ENCODE peak calls at places on chromosomes 4 and X, in seven cellular contexts. J, T, W, N, H, K and F are unnamed samples.

GRCh38 chrX:121876316-121876715 is 828.9 kb downstream of the GLUD2 start:
- DNase-seq in J (peak), T (peak), W (no peak), N (no peak), H (no peak), K (no peak), F (no peak)

GRCh38 chr4:150337709-150338108 is 244.2 kb upstream of the MAB21L2 start:
- DNase-seq in J (peak), T (no peak), W (no peak), N (no peak), H (peak), K (no peak), F (no peak)

GRCh38 chr4:147492301-147492700 is 11.4 kb downstream of the EDNRA start:
- DNase-seq in J (no peak), T (no peak), W (no peak), N (no peak), H (no peak), K (no peak), F (no peak)

GRCh38 chr4:107838763-107839162 is 14.0 kb downstream of the SGMS2 start:
- DNase-seq in J (peak), T (peak), W (no peak), N (no peak), H (no peak), K (no peak), F (no peak)

GRCh38 chr4:113336556-113336955 is 287.1 kb downstream of the ANK2 start:
- DNase-seq in J (no peak), T (peak), W (no peak), N (no peak), H (no peak), K (no peak), F (no peak)

GRCh38 chr4:1383728-1384591 is 22.3 kb downstream of the NKX1-1 start:
- DNase-seq in J (no peak), T (no peak), W (no peak), N (no peak), H (no peak), K (no peak), F (no peak)

GRCh38 chr4:93103042-93103441 is 725.5 kb upstream of the ATOH1 start:
- DNase-seq in J (no peak), T (no peak), W (no peak), N (no peak), H (no peak), K (no peak), F (no peak)

GRCh38 chr4:126630171-126630570 is 1002.6 kb upstream of the INTU start:
- DNase-seq in J (peak), T (peak), W (no peak), N (no peak), H (no peak), K (no peak), F (no peak)

GRCh38 chrX:107624893-107625292 is 3.4 kb upstream of the PRPS1 start:
- DNase-seq in J (no peak), T (no peak), W (no peak), N (no peak), H (no peak), K (no peak), F (no peak)

DNA sequence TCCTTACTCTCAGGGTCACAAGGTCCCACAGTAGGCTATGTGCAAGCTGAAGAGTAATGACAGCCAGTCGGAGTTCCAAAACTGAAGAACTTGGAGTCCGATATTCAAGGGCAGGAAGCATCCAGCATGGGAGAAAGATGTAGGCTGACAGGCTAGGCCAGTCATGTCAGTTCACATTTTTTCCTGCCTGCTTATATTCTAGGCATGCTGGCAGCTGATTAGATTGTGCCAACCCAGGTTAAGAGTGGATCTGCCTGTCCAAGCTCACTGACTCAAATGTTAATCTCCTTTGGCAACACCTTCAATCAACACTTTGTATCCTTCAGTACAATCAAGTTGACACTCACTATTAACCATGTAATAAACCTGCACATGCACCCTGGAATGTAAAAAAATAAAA is 960.9 kb upstream of the HS3ST1 start:
- DNase-seq in J (no peak), T (no peak), W (no peak), N (no peak), H (no peak), K (no peak), F (no peak)
- H3K4me3 ChIP-seq in J (no peak), T (no peak), W (no peak), N (no peak), H (no peak), K (no peak), F (no peak)

GRCh38 chr4:61462451-61463326 is 262.6 kb downstream of the ADGRL3 start:
- DNase-seq in J (peak), T (no peak), W (no peak), N (no peak), H (no peak), K (no peak), F (no peak)
- H3K4me3 ChIP-seq in J (no peak), T (no peak), W (no peak), N (no peak), H (no peak), K (no peak), F (no peak)

GRCh38 chrX:2708016-2708415 is 16.9 kb downstream of the CD99 start:
- DNase-seq in J (no peak), T (peak), W (no peak), N (no peak), H (no peak), K (no peak), F (no peak)

GRCh38 chrX:2703991-2704369 is 12.9 kb downstream of the CD99 start:
- DNase-seq in J (peak), T (peak), W (no peak), N (no peak), H (no peak), K (no peak), F (peak)

GRCh38 chrX:2707334-2707760 is 16.3 kb downstream of the CD99 start:
- DNase-seq in J (peak), T (peak), W (peak), N (peak), H (peak), K (no peak), F (peak)

GRCh38 chrX:2705461-2705860 is 14.4 kb downstream of the CD99 start:
- DNase-seq in J (no peak), T (peak), W (no peak), N (no peak), H (no peak), K (no peak), F (no peak)

GRCh38 chrX:2705036-2705435 is 13.9 kb downstream of the CD99 start:
- DNase-seq in J (peak), T (peak), W (no peak), N (peak), H (no peak), K (no peak), F (no peak)
- H3K4me3 ChIP-seq in J (no peak), T (no peak), W (no peak), N (peak), H (no peak), K (no peak), F (no peak)

GRCh38 chr4:184648220-184649025 is 824 bp downstream of the CASP3 start:
- DNase-seq in J (peak), T (peak), W (peak), N (peak), H (no peak), K (peak), F (peak)

GRCh38 chr4:184644553-184645307 is 4.5 kb downstream of the CASP3 start:
- DNase-seq in J (no peak), T (peak), W (no peak), N (no peak), H (no peak), K (no peak), F (no peak)

GRCh38 chr4:184647391-184648101 is 1.7 kb downstream of the CASP3 start:
- DNase-seq in J (peak), T (peak), W (no peak), N (no peak), H (no peak), K (no peak), F (no peak)

GRCh38 chr4:184643726-184644125 is 5.5 kb downstream of the CASP3 start:
- DNase-seq in J (no peak), T (no peak), W (no peak), N (no peak), H (no peak), K (no peak), F (no peak)

DNA sequence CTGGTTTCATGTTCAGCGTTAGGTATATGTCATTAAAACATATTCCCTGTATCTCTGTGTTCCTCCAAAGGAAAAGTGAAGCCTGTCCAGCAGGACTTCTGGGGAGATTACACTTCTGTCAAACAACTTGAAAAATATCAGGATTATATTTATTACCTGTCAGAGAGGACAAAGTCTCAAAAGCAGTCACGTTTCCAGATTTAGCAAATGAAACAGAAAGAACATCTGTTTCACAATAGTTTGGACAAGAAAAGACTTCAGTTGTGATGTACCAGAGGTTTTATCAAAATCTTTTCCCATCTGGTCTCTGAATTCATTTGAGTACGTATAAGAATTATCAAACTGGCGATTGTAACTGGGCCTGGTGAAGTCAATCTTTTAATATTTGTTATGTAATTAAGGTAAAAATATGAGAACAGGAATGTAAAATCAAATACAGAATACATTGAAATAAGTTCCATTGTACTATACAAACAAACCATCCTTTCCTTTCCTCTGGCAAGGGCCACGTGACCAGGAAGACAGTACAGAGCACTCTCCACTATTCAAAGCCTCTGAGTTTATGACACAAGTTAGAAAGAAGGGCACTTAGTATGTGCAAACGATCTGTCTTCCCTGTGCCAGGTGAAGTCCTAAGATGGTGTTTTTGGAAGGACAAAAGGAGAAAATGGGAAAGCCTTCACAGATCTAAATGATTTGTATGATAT is 3.2 kb downstream of the CASP3 start:
- DNase-seq in J (peak), T (no peak), W (no peak), N (no peak), H (no peak), K (no peak), F (no peak)
- H3K4me3 ChIP-seq in J (no peak), T (no peak), W (no peak), N (no peak), H (no peak), K (no peak), F (no peak)

DNA sequence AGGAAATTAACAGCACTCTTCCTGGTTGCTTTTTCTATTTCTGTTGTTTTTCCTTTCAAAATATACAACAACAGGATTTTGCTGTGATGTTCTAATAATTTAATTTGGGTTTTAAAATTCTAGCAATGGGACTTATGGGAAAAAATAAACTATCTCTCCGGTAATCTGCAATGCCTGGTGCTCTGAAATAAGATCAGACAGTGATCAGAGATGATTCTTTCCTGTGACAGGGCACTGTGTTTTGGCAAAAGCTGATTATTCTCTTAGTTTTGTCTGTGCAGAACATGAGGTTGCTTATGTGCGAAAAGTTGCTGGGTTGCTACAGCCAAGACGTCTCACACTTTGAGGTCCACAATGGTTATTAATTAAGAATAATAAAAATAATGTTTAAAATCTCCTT is 291.7 kb downstream of the FBXO8 start:
- DNase-seq in J (no peak), T (no peak), W (no peak), N (no peak), H (no peak), K (no peak), F (no peak)
- H3K4me3 ChIP-seq in J (no peak), T (no peak), W (no peak), N (no peak), H (no peak), K (no peak), F (no peak)

GRCh38 chr4:42280327-42281095 is 116.8 kb upstream of the SHISA3 start:
- DNase-seq in J (peak), T (peak), W (peak), N (no peak), H (no peak), K (no peak), F (peak)

GRCh38 chr4:42284030-42284429 is 113.3 kb upstream of the SHISA3 start:
- DNase-seq in J (no peak), T (no peak), W (no peak), N (no peak), H (no peak), K (no peak), F (no peak)

GRCh38 chr4:42278709-42279324 is 118.5 kb upstream of the SHISA3 start:
- DNase-seq in J (no peak), T (no peak), W (no peak), N (no peak), H (no peak), K (no peak), F (no peak)

GRCh38 chr4:42281324-42282020 is 115.8 kb upstream of the SHISA3 start:
- DNase-seq in J (no peak), T (no peak), W (no peak), N (no peak), H (no peak), K (no peak), F (no peak)

DNA sequence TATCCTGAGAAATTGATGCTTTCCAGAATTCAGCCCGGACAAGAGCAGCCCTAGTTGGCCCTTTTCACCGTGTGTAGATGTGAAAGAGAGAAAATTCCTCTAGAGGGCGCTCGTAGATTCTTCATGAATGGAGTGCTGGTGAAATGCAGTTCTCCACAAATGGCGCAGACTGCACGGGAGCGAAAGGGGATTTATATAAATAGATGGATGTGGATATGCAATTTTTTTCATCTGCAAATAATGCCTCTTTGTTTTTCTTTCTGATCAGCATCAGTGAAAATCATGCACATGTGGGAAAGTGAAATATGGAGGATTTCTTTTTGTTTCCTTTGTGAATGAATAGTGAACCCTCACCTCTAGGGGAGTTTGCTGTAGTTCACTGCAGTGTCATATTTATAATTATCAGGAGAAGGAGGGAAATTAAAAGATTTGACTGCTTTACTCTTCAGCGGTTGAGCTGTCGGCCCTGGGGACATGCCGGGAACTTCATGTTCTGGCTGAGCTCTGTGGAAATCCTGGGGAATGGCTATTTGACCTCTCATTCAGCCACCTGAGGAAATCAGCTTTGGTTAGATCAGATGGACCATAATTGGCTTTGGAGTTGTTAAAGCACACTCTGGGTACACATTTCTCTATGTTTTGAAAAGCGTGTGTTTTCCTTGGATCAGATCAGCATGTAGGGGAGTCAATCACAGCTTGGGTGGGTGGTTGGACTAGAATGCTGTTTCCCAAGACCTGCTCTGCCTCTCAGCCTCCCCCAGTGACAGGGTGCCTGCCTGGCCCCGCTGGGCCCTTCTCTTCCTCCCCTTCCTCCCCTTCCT is 115.0 kb upstream of the SHISA3 start:
- DNase-seq in J (peak), T (peak), W (peak), N (no peak), H (peak), K (peak), F (peak)
- H3K4me3 ChIP-seq in J (no peak), T (no peak), W (no peak), N (no peak), H (no peak), K (no peak), F (no peak)

DNA sequence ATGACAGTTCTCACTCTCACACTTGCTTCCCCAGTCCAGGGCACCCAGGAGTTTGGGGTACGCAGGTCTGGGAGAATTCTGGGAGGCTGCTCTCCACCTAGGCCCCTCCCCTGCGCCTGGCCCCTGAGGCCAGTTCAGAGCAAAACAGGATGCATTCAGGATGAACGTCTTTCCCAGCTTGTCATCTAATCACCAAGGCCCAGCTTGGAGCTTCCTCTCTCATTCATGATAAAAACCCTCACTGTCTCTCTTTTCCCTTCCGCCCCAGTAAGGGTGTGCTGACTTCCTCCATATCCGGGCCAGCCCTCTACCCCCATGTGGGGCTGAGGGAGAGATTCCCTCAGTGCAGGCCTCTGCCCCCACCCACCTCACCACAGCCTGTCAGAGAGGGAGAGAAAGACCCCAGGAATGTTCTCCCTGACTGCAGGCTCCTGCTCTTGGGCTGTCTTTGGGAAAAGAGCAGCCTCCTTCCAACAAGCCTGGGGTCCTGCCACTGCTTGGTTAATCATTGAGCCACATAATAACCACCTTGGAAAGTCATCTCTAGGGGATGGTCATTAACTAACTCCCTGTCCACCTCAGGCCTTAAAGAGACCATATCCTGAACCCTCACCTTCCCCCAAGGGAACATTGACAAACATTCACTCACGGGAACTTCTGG is 50.1 kb downstream of the STARD8 start:
- DNase-seq in J (no peak), T (no peak), W (no peak), N (no peak), H (no peak), K (no peak), F (no peak)
- H3K4me3 ChIP-seq in J (no peak), T (no peak), W (no peak), N (no peak), H (no peak), K (no peak), F (no peak)

GRCh38 chr4:177105526-177105925 is 204.1 kb upstream of the NEIL3 start:
- DNase-seq in J (no peak), T (peak), W (no peak), N (no peak), H (no peak), K (no peak), F (no peak)
- H3K4me3 ChIP-seq in J (no peak), T (no peak), W (no peak), N (no peak), H (no peak), K (no peak), F (no peak)